ENCODE peak calls at places on chromosomes 11 and 22, in seven cellular contexts. One of them, this sample, is unnamed.

GRCh38 chr22:22959147-22959827 is 71.7 kb downstream of the IGLL5 start:
- DNase-seq in HCT116: peak; percentile 80
- DNase-seq in Panc1: no peak
- DNase-seq in SK-N-SH: peak; percentile 73
- DNase-seq in K562: peak; percentile 99
- DNase-seq in H1: no peak
- DNase-seq in GM12878: peak; percentile 56
- DNase-seq in this sample: peak; percentile 78

GRCh38 chr11:73453562-73453961 is 77.4 kb downstream of the RELT start:
- DNase-seq in HCT116: no peak
- DNase-seq in Panc1: no peak
- DNase-seq in SK-N-SH: no peak
- DNase-seq in K562: no peak
- DNase-seq in H1: no peak
- DNase-seq in GM12878: no peak
- DNase-seq in this sample: no peak

GRCh38 chr11:129285387-129285786 is 90.3 kb upstream of the BARX2 start:
- DNase-seq in HCT116: no peak
- DNase-seq in Panc1: no peak
- DNase-seq in SK-N-SH: no peak
- DNase-seq in K562: no peak
- DNase-seq in H1: no peak
- DNase-seq in GM12878: no peak
- DNase-seq in this sample: no peak

GRCh38 chr11:128745296-128746183 is 51.7 kb downstream of the FLI1 start:
- DNase-seq in HCT116: no peak
- DNase-seq in Panc1: no peak
- DNase-seq in SK-N-SH: no peak
- DNase-seq in K562: peak; percentile 12
- DNase-seq in H1: no peak
- DNase-seq in GM12878: no peak
- DNase-seq in this sample: no peak

GRCh38 chr11:105224859-105225258 is 85.3 kb upstream of the CARD18 start:
- DNase-seq in HCT116: no peak
- DNase-seq in Panc1: no peak
- DNase-seq in SK-N-SH: no peak
- DNase-seq in K562: no peak
- DNase-seq in H1: no peak
- DNase-seq in GM12878: no peak
- DNase-seq in this sample: no peak

GRCh38 chr11:68904458-68904847 is 762 bp downstream of the IGHMBP2 start:
- DNase-seq in HCT116: no peak
- DNase-seq in Panc1: no peak
- DNase-seq in SK-N-SH: peak; percentile 66
- DNase-seq in K562: peak; percentile 46
- DNase-seq in H1: no peak
- DNase-seq in GM12878: no peak
- DNase-seq in this sample: no peak

GRCh38 chr22:35131423-35132050 is 65.6 kb downstream of the ISX start:
- DNase-seq in HCT116: no peak
- DNase-seq in Panc1: no peak
- DNase-seq in SK-N-SH: no peak
- DNase-seq in K562: peak; percentile 80
- DNase-seq in H1: no peak
- DNase-seq in GM12878: no peak
- DNase-seq in this sample: no peak

GRCh38 chr11:74687237-74688005 is 43.8 kb downstream of the CHRDL2 start:
- DNase-seq in HCT116: no peak
- DNase-seq in Panc1: no peak
- DNase-seq in SK-N-SH: no peak
- DNase-seq in K562: peak; percentile 53
- DNase-seq in H1: no peak
- DNase-seq in GM12878: no peak
- DNase-seq in this sample: no peak

GRCh38 chr22:10961043-10961860 is 4566.7 kb upstream of the OR11H1 start:
- DNase-seq in HCT116: no peak
- DNase-seq in Panc1: no peak
- DNase-seq in SK-N-SH: peak; percentile 42
- DNase-seq in K562: no peak
- DNase-seq in H1: no peak
- DNase-seq in GM12878: no peak
- DNase-seq in this sample: no peak

GRCh38 chr22:50250555-50251471 is at the start of gene HDAC10:
- DNase-seq in HCT116: no peak
- DNase-seq in Panc1: no peak
- DNase-seq in SK-N-SH: peak; percentile 94
- DNase-seq in K562: peak; percentile 88
- DNase-seq in H1: no peak
- DNase-seq in GM12878: peak; percentile 40
- DNase-seq in this sample: peak; percentile 56
- TF ChIP-seq SIN3A in HCT116: peak; percentile 77
- TF ChIP-seq SIN3A in Panc1: peak; percentile 31
- TF ChIP-seq SIN3A in SK-N-SH: peak; percentile 53
- TF ChIP-seq SIN3A in K562: peak; percentile 84
- TF ChIP-seq SIN3A in H1: no peak
- TF ChIP-seq SIN3A in GM12878: peak; percentile 72
- TF ChIP-seq SIN3A in this sample: peak; percentile 78

GRCh38 chr11:11628651-11629050 is 6.8 kb upstream of the GALNT18 start:
- DNase-seq in HCT116: no peak
- DNase-seq in Panc1: no peak
- DNase-seq in SK-N-SH: no peak
- DNase-seq in K562: no peak
- DNase-seq in H1: no peak
- DNase-seq in GM12878: no peak
- DNase-seq in this sample: no peak
- TF ChIP-seq SIN3A in HCT116: no peak
- TF ChIP-seq SIN3A in Panc1: no peak
- TF ChIP-seq SIN3A in SK-N-SH: no peak
- TF ChIP-seq SIN3A in K562: no peak
- TF ChIP-seq SIN3A in H1: no peak
- TF ChIP-seq SIN3A in GM12878: no peak
- TF ChIP-seq SIN3A in this sample: no peak

GRCh38 chr11:46256540-46257001 is 20.9 kb upstream of the CREB3L1 start:
- DNase-seq in HCT116: no peak
- DNase-seq in Panc1: no peak
- DNase-seq in SK-N-SH: no peak
- DNase-seq in K562: peak; percentile 31
- DNase-seq in H1: no peak
- DNase-seq in GM12878: no peak
- DNase-seq in this sample: no peak
- TF ChIP-seq SIN3A in HCT116: no peak
- TF ChIP-seq SIN3A in Panc1: no peak
- TF ChIP-seq SIN3A in SK-N-SH: no peak
- TF ChIP-seq SIN3A in K562: no peak
- TF ChIP-seq SIN3A in H1: no peak
- TF ChIP-seq SIN3A in GM12878: no peak
- TF ChIP-seq SIN3A in this sample: no peak

GRCh38 chr11:27353593-27354358 is 9.2 kb downstream of the CCDC34 start:
- DNase-seq in HCT116: no peak
- DNase-seq in Panc1: no peak
- DNase-seq in SK-N-SH: no peak
- DNase-seq in K562: no peak
- DNase-seq in H1: no peak
- DNase-seq in GM12878: no peak
- DNase-seq in this sample: no peak
- TF ChIP-seq SIN3A in HCT116: no peak
- TF ChIP-seq SIN3A in Panc1: no peak
- TF ChIP-seq SIN3A in SK-N-SH: no peak
- TF ChIP-seq SIN3A in K562: no peak
- TF ChIP-seq SIN3A in H1: no peak
- TF ChIP-seq SIN3A in GM12878: no peak
- TF ChIP-seq SIN3A in this sample: no peak

GRCh38 chr11:63682045-63682915 is 980 bp downstream of the RTN3 start:
- DNase-seq in HCT116: no peak
- DNase-seq in Panc1: no peak
- DNase-seq in SK-N-SH: peak; percentile 55
- DNase-seq in K562: peak; percentile 53
- DNase-seq in H1: no peak
- DNase-seq in GM12878: no peak
- DNase-seq in this sample: peak; percentile 8

GRCh38 chr11:63681208-63682044 is at the start of gene RTN3:
- DNase-seq in HCT116: peak; percentile 96
- DNase-seq in Panc1: peak; percentile 91
- DNase-seq in SK-N-SH: peak; percentile 98
- DNase-seq in K562: peak; percentile 99
- DNase-seq in H1: peak; percentile 98
- DNase-seq in GM12878: peak; percentile 96
- DNase-seq in this sample: peak; percentile 91

GRCh38 chr11:63683133-63683991 is 2.1 kb downstream of the RTN3 start:
- DNase-seq in HCT116: no peak
- DNase-seq in Panc1: no peak
- DNase-seq in SK-N-SH: no peak
- DNase-seq in K562: peak; percentile 70
- DNase-seq in H1: no peak
- DNase-seq in GM12878: no peak
- DNase-seq in this sample: no peak

DNA sequence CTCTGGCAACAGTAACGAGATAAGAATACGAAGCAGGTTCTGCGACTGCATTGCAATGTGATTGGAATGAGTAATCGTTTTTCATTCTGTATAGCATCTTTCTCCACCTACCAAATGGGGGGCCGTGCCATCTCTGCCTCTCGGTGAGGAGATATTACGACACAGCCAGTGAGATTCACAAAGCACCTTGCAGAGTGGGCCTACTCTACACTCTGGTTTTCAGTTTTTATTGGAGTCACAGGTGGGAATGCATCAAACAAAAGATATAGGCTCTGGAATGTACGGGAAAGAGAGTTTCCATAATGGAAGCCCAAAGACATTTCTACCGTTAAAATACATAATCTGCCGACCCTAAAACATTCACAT is 475 bp upstream of the RTN3 start:
- DNase-seq in HCT116: no peak
- DNase-seq in Panc1: no peak
- DNase-seq in SK-N-SH: peak; percentile 35
- DNase-seq in K562: peak; percentile 41
- DNase-seq in H1: no peak
- DNase-seq in GM12878: no peak
- DNase-seq in this sample: no peak
- TF ChIP-seq SIN3A in HCT116: peak; percentile 8
- TF ChIP-seq SIN3A in Panc1: no peak
- TF ChIP-seq SIN3A in SK-N-SH: no peak
- TF ChIP-seq SIN3A in K562: no peak
- TF ChIP-seq SIN3A in H1: no peak
- TF ChIP-seq SIN3A in GM12878: no peak
- TF ChIP-seq SIN3A in this sample: no peak

GRCh38 chr11:108142304-108142703 is 20.9 kb downstream of the ACAT1 start:
- DNase-seq in HCT116: no peak
- DNase-seq in Panc1: no peak
- DNase-seq in SK-N-SH: no peak
- DNase-seq in K562: no peak
- DNase-seq in H1: no peak
- DNase-seq in GM12878: no peak
- DNase-seq in this sample: no peak

GRCh38 chr11:108144615-108145014 is 23.2 kb downstream of the ACAT1 start:
- DNase-seq in HCT116: no peak
- DNase-seq in Panc1: no peak
- DNase-seq in SK-N-SH: no peak
- DNase-seq in K562: no peak
- DNase-seq in H1: no peak
- DNase-seq in GM12878: no peak
- DNase-seq in this sample: no peak

GRCh38 chr11:108148549-108148948 is 27.2 kb downstream of the ACAT1 start:
- DNase-seq in HCT116: no peak
- DNase-seq in Panc1: no peak
- DNase-seq in SK-N-SH: no peak
- DNase-seq in K562: peak; percentile 33
- DNase-seq in H1: no peak
- DNase-seq in GM12878: no peak
- DNase-seq in this sample: no peak

GRCh38 chr11:108147150-108147549 is 25.8 kb downstream of the ACAT1 start:
- DNase-seq in HCT116: no peak
- DNase-seq in Panc1: no peak
- DNase-seq in SK-N-SH: no peak
- DNase-seq in K562: no peak
- DNase-seq in H1: no peak
- DNase-seq in GM12878: no peak
- DNase-seq in this sample: no peak
- TF ChIP-seq SIN3A in HCT116: no peak
- TF ChIP-seq SIN3A in Panc1: no peak
- TF ChIP-seq SIN3A in SK-N-SH: no peak
- TF ChIP-seq SIN3A in K562: no peak
- TF ChIP-seq SIN3A in H1: no peak
- TF ChIP-seq SIN3A in GM12878: no peak
- TF ChIP-seq SIN3A in this sample: no peak

GRCh38 chr11:84564180-84564866 is 1062.8 kb downstream of the DLG2 start:
- DNase-seq in HCT116: peak; percentile 38
- DNase-seq in Panc1: peak; percentile 22
- DNase-seq in SK-N-SH: peak; percentile 16
- DNase-seq in K562: peak; percentile 50
- DNase-seq in H1: no peak
- DNase-seq in GM12878: no peak
- DNase-seq in this sample: peak; percentile 77
- TF ChIP-seq SIN3A in HCT116: no peak
- TF ChIP-seq SIN3A in Panc1: no peak
- TF ChIP-seq SIN3A in SK-N-SH: no peak
- TF ChIP-seq SIN3A in K562: no peak
- TF ChIP-seq SIN3A in H1: no peak
- TF ChIP-seq SIN3A in GM12878: no peak
- TF ChIP-seq SIN3A in this sample: no peak

GRCh38 chr22:48091060-48091650 is 1328.7 kb downstream of the TBC1D22A start:
- DNase-seq in HCT116: no peak
- DNase-seq in Panc1: no peak
- DNase-seq in SK-N-SH: no peak
- DNase-seq in K562: no peak
- DNase-seq in H1: no peak
- DNase-seq in GM12878: no peak
- DNase-seq in this sample: no peak
- TF ChIP-seq SIN3A in HCT116: no peak
- TF ChIP-seq SIN3A in Panc1: no peak
- TF ChIP-seq SIN3A in SK-N-SH: no peak
- TF ChIP-seq SIN3A in K562: no peak
- TF ChIP-seq SIN3A in H1: no peak
- TF ChIP-seq SIN3A in GM12878: no peak
- TF ChIP-seq SIN3A in this sample: no peak

GRCh38 chr11:60857378-60858232 is 1.9 kb upstream of the PTGDR2 start:
- DNase-seq in HCT116: no peak
- DNase-seq in Panc1: no peak
- DNase-seq in SK-N-SH: no peak
- DNase-seq in K562: peak; percentile 54
- DNase-seq in H1: no peak
- DNase-seq in GM12878: no peak
- DNase-seq in this sample: no peak
- TF ChIP-seq SIN3A in HCT116: no peak
- TF ChIP-seq SIN3A in Panc1: no peak
- TF ChIP-seq SIN3A in SK-N-SH: no peak
- TF ChIP-seq SIN3A in K562: no peak
- TF ChIP-seq SIN3A in H1: no peak
- TF ChIP-seq SIN3A in GM12878: no peak
- TF ChIP-seq SIN3A in this sample: no peak

DNA sequence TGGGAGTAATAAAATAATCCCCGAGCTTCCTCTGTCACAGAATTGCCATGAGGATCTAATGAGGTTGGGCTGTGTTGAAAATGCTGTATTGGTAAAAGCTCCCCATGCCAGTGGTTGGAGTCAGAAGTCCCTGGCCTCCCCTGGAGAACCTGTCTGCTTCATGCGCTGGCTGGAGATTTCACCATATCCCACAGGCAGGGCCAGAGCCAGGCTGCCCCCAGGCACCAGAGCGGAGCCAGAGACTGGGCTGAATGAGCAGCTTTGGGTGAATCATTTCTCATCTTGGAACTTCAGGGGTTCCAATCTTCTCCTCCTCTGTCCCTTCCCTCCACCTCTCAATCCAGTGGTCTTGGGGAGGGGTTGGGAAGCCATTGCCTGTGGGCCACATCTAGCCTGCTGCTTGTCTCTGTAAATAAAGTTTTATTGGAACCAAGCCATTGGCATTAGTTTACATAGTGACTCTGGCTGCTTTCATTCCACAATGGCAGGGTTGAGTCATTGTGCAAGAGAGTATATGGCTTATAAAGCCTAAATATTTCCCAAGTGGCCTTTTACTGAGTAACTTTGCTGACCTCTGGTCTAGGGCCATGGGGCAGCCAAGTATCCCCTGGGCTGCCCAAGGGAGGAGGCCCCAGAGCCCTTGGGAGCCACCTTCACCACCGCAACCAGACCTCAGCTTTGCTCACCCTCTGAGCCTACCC is 35.2 kb downstream of the LRRC10B start:
- DNase-seq in HCT116: no peak
- DNase-seq in Panc1: no peak
- DNase-seq in SK-N-SH: no peak
- DNase-seq in K562: no peak
- DNase-seq in H1: no peak
- DNase-seq in GM12878: no peak
- DNase-seq in this sample: peak; percentile 30
- TF ChIP-seq SIN3A in HCT116: no peak
- TF ChIP-seq SIN3A in Panc1: no peak
- TF ChIP-seq SIN3A in SK-N-SH: no peak
- TF ChIP-seq SIN3A in K562: no peak
- TF ChIP-seq SIN3A in H1: no peak
- TF ChIP-seq SIN3A in GM12878: no peak
- TF ChIP-seq SIN3A in this sample: no peak